ENCODE peak calls at places on chromosomes 1 and 21, in six cellular contexts. One of them, this sample, is unnamed. For H3K4me1 and H3K27me3, the result is how much of the 10 kb centered on the place peaks cover.

GRCh38 chr1:26408604-26409003 is 2.0 kb upstream of the LIN28A start:
- DNase-seq in cardiac muscle cell: peak
- DNase-seq in psoas muscle: peak
- DNase-seq in HCT116: no peak
- DNase-seq in uterus: peak
- DNase-seq in tibial artery: peak
- DNase-seq in this sample: peak

GRCh38 chr1:247857069-247857985 is at the start of gene TRIM58:
- DNase-seq in uterus: peak
- DNase-seq in HCT116: no peak
- DNase-seq in tibial artery: no peak
- DNase-seq in cardiac muscle cell: no peak
- DNase-seq in psoas muscle: no peak
- DNase-seq in this sample: no peak

GRCh38 chr1:8431028-8431427 is 113.1 kb downstream of the SLC45A1 start:
- DNase-seq in HCT116: no peak
- DNase-seq in tibial artery: no peak
- DNase-seq in uterus: no peak
- DNase-seq in cardiac muscle cell: no peak
- DNase-seq in psoas muscle: no peak
- DNase-seq in this sample: no peak

GRCh38 chr1:228213917-228214808 is 6.3 kb downstream of the OBSCN start:
- DNase-seq in cardiac muscle cell: no peak
- DNase-seq in psoas muscle: no peak
- DNase-seq in uterus: no peak
- DNase-seq in HCT116: no peak
- DNase-seq in tibial artery: no peak
- DNase-seq in this sample: no peak

GRCh38 chr21:25733859-25734653 is 648 bp downstream of the ATP5PF start:
- DNase-seq in uterus: no peak
- DNase-seq in psoas muscle: no peak
- DNase-seq in cardiac muscle cell: peak
- DNase-seq in HCT116: no peak
- DNase-seq in tibial artery: no peak
- DNase-seq in this sample: no peak

GRCh38 chr1:64006276-64007051 is 197.0 kb upstream of the UBE2U start:
- DNase-seq in tibial artery: peak
- DNase-seq in uterus: no peak
- DNase-seq in cardiac muscle cell: peak
- DNase-seq in psoas muscle: no peak
- DNase-seq in HCT116: peak
- DNase-seq in this sample: no peak

GRCh38 chr1:200895448-200895799 is 724 bp downstream of the INAVA start:
- DNase-seq in tibial artery: no peak
- DNase-seq in HCT116: no peak
- DNase-seq in cardiac muscle cell: no peak
- DNase-seq in uterus: no peak
- DNase-seq in psoas muscle: no peak
- DNase-seq in this sample: no peak

GRCh38 chr1:87154351-87154750 is 174.3 kb upstream of the LMO4 start:
- DNase-seq in HCT116: no peak
- DNase-seq in tibial artery: no peak
- DNase-seq in psoas muscle: no peak
- DNase-seq in cardiac muscle cell: no peak
- DNase-seq in uterus: no peak
- DNase-seq in this sample: no peak

GRCh38 chr1:91683598-91683951 is 182.9 kb downstream of the CDC7 start:
- DNase-seq in cardiac muscle cell: no peak
- DNase-seq in uterus: no peak
- DNase-seq in psoas muscle: no peak
- DNase-seq in HCT116: no peak
- DNase-seq in tibial artery: no peak
- DNase-seq in this sample: peak

GRCh38 chr1:70874063-70874462 is 173.6 kb downstream of the PTGER3 start:
- DNase-seq in cardiac muscle cell: no peak
- DNase-seq in uterus: no peak
- DNase-seq in tibial artery: peak
- DNase-seq in psoas muscle: no peak
- DNase-seq in HCT116: no peak
- DNase-seq in this sample: peak

GRCh38 chr1:112144738-112145426 is 155.4 kb upstream of the KCND3 start:
- DNase-seq in HCT116: no peak
- DNase-seq in tibial artery: no peak
- DNase-seq in psoas muscle: no peak
- DNase-seq in uterus: no peak
- DNase-seq in cardiac muscle cell: no peak
- DNase-seq in this sample: peak

GRCh38 chr1:111417755-111418154 is 9.8 kb downstream of the OVGP1 start:
- DNase-seq in HCT116: no peak
- DNase-seq in psoas muscle: no peak
- DNase-seq in uterus: no peak
- DNase-seq in cardiac muscle cell: no peak
- DNase-seq in tibial artery: no peak
- DNase-seq in this sample: no peak

GRCh38 chr21:32340863-32341848 is 42.5 kb downstream of the MRAP start:
- DNase-seq in tibial artery: no peak
- DNase-seq in cardiac muscle cell: no peak
- DNase-seq in HCT116: no peak
- DNase-seq in psoas muscle: no peak
- DNase-seq in uterus: no peak
- DNase-seq in this sample: no peak

GRCh38 chr1:2018217-2019161 is 656 bp upstream of the GABRD start:
- DNase-seq in HCT116: no peak
- DNase-seq in uterus: no peak
- DNase-seq in psoas muscle: no peak
- DNase-seq in cardiac muscle cell: no peak
- DNase-seq in tibial artery: no peak
- DNase-seq in this sample: no peak

GRCh38 chr1:13699936-13700520 is at the start of gene PRDM2:
- DNase-seq in tibial artery: peak
- DNase-seq in uterus: peak
- DNase-seq in HCT116: no peak
- DNase-seq in cardiac muscle cell: peak
- DNase-seq in psoas muscle: peak
- DNase-seq in this sample: peak

GRCh38 chr1:109502368-109502851 is 7.1 kb downstream of the AMIGO1 start:
- DNase-seq in psoas muscle: no peak
- DNase-seq in HCT116: no peak
- DNase-seq in uterus: no peak
- DNase-seq in tibial artery: no peak
- DNase-seq in cardiac muscle cell: no peak
- DNase-seq in this sample: no peak

GRCh38 chr1:1359668-1360468 is 1.5 kb upstream of the MXRA8 start:
- DNase-seq in tibial artery: peak
- DNase-seq in psoas muscle: peak
- DNase-seq in uterus: peak
- DNase-seq in cardiac muscle cell: peak
- DNase-seq in HCT116: no peak
- DNase-seq in this sample: peak

GRCh38 chr1:69122373-69122772 is 445.3 kb upstream of the LRRC7 start:
- DNase-seq in cardiac muscle cell: no peak
- DNase-seq in tibial artery: no peak
- DNase-seq in psoas muscle: no peak
- DNase-seq in HCT116: no peak
- DNase-seq in uterus: no peak
- DNase-seq in this sample: no peak

GRCh38 chr1:153922076-153922837 is 515 bp downstream of the GATAD2B start:
- DNase-seq in cardiac muscle cell: no peak
- DNase-seq in psoas muscle: peak
- DNase-seq in HCT116: no peak
- DNase-seq in tibial artery: peak
- DNase-seq in uterus: peak
- DNase-seq in this sample: peak

GRCh38 chr1:224786533-224787249 is 142.8 kb upstream of the DNAH14 start:
- DNase-seq in uterus: no peak
- DNase-seq in psoas muscle: no peak
- DNase-seq in tibial artery: no peak
- DNase-seq in HCT116: no peak
- DNase-seq in cardiac muscle cell: no peak
- DNase-seq in this sample: no peak

GRCh38 chr1:6052543-6053205 is 7.0 kb downstream of the KCNAB2 start:
- DNase-seq in HCT116: no peak
- DNase-seq in psoas muscle: peak
- DNase-seq in uterus: peak
- DNase-seq in cardiac muscle cell: peak
- DNase-seq in tibial artery: peak
- DNase-seq in this sample: peak

GRCh38 chr1:40041466-40041838 is 923 bp downstream of the CAP1 start:
- DNase-seq in tibial artery: no peak
- DNase-seq in HCT116: no peak
- DNase-seq in uterus: no peak
- DNase-seq in psoas muscle: no peak
- DNase-seq in cardiac muscle cell: no peak
- DNase-seq in this sample: no peak

GRCh38 chr1:40039757-40040510 is 595 bp upstream of the CAP1 start:
- DNase-seq in tibial artery: peak
- DNase-seq in HCT116: peak
- DNase-seq in psoas muscle: peak
- DNase-seq in uterus: peak
- DNase-seq in cardiac muscle cell: peak
- DNase-seq in this sample: peak

GRCh38 chr1:40040511-40041465 is at the start of gene CAP1:
- DNase-seq in psoas muscle: peak
- DNase-seq in HCT116: peak
- DNase-seq in tibial artery: peak
- DNase-seq in cardiac muscle cell: peak
- DNase-seq in uterus: peak
- DNase-seq in this sample: peak

GRCh38 chr1:40044065-40044575 is 3.6 kb downstream of the CAP1 start:
- DNase-seq in psoas muscle: no peak
- DNase-seq in tibial artery: no peak
- DNase-seq in HCT116: no peak
- DNase-seq in cardiac muscle cell: no peak
- DNase-seq in uterus: no peak
- DNase-seq in this sample: no peak

GRCh38 chr1:40042337-40042736 is 1.8 kb downstream of the CAP1 start:
- DNase-seq in psoas muscle: no peak
- DNase-seq in HCT116: no peak
- DNase-seq in tibial artery: no peak
- DNase-seq in uterus: no peak
- DNase-seq in cardiac muscle cell: no peak
- DNase-seq in this sample: no peak
- H3K4me1 ChIP-seq in psoas muscle: half or more
- H3K4me1 ChIP-seq in HCT116: under half
- H3K4me1 ChIP-seq in tibial artery: half or more
- H3K4me1 ChIP-seq in uterus: under half
- H3K4me1 ChIP-seq in cardiac muscle cell: under half
- H3K4me1 ChIP-seq in this sample: half or more

GRCh38 chr1:245326396-245326795 is 171.6 kb downstream of the KIF26B start:
- DNase-seq in cardiac muscle cell: no peak
- DNase-seq in tibial artery: no peak
- DNase-seq in uterus: no peak
- DNase-seq in psoas muscle: no peak
- DNase-seq in HCT116: no peak
- DNase-seq in this sample: no peak

GRCh38 chr1:245327842-245328241 is 173.1 kb downstream of the KIF26B start:
- DNase-seq in tibial artery: no peak
- DNase-seq in cardiac muscle cell: no peak
- DNase-seq in uterus: no peak
- DNase-seq in HCT116: no peak
- DNase-seq in psoas muscle: no peak
- DNase-seq in this sample: no peak

GRCh38 chr1:245317253-245317652 is 162.5 kb downstream of the KIF26B start:
- DNase-seq in tibial artery: no peak
- DNase-seq in uterus: no peak
- DNase-seq in cardiac muscle cell: no peak
- DNase-seq in HCT116: no peak
- DNase-seq in psoas muscle: no peak
- DNase-seq in this sample: no peak

GRCh38 chr1:245319161-245319560 is 164.4 kb downstream of the KIF26B start:
- DNase-seq in uterus: no peak
- DNase-seq in psoas muscle: no peak
- DNase-seq in cardiac muscle cell: no peak
- DNase-seq in HCT116: no peak
- DNase-seq in tibial artery: no peak
- DNase-seq in this sample: no peak

DNA sequence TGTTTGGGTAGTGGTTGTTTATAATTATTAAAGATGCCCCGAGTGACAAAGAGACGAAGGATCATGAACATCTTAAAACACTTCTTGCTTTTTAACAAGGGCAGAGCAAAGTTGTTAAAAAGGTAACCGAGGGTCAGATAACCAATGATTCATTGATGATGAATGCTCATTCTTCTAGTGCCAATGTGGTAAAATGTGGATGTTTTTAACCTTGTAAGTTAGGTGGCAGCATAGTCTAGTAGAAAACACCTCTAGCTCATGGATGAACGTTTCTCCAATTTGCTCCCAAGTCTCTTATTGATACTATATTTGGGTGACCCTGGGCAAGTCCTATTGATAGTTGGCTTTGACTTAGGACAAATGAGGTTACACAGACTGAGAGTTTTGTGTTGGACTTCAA is 167.9 kb downstream of the KIF26B start:
- DNase-seq in cardiac muscle cell: no peak
- DNase-seq in uterus: no peak
- DNase-seq in HCT116: peak
- DNase-seq in psoas muscle: no peak
- DNase-seq in tibial artery: no peak
- DNase-seq in this sample: no peak
- H3K4me3 ChIP-seq in cardiac muscle cell: no peak
- H3K4me3 ChIP-seq in uterus: no peak
- H3K4me3 ChIP-seq in HCT116: no peak
- H3K4me3 ChIP-seq in psoas muscle: no peak
- H3K4me3 ChIP-seq in tibial artery: no peak
- H3K4me3 ChIP-seq in this sample: no peak

DNA sequence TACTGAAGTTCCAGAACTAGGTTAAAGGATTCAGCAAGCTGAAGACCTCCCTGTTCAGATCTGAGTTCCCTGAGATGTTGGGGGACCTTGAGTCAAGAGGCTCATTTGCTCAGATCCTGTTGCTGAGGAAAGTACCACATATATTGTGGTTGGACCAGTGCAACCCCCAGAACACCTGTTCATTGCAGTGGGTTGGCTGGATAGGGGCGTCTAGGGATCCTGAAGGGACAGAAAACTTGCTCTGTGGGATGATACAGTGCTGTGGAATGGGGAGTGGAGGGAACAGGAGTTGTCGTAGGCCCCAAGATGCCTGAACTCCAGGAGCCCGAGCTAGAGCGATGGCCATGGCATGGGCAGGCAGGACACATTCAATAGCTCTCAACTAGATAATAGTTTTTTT is 24.6 kb upstream of the MAPKAPK2 start:
- DNase-seq in uterus: no peak
- DNase-seq in HCT116: no peak
- DNase-seq in cardiac muscle cell: no peak
- DNase-seq in tibial artery: no peak
- DNase-seq in psoas muscle: no peak
- DNase-seq in this sample: no peak
- H3K27me3 ChIP-seq in uterus: under half
- H3K27me3 ChIP-seq in HCT116: under half
- H3K27me3 ChIP-seq in cardiac muscle cell: under half
- H3K27me3 ChIP-seq in tibial artery: under half
- H3K27me3 ChIP-seq in psoas muscle: under half
- H3K27me3 ChIP-seq in this sample: under half

DNA sequence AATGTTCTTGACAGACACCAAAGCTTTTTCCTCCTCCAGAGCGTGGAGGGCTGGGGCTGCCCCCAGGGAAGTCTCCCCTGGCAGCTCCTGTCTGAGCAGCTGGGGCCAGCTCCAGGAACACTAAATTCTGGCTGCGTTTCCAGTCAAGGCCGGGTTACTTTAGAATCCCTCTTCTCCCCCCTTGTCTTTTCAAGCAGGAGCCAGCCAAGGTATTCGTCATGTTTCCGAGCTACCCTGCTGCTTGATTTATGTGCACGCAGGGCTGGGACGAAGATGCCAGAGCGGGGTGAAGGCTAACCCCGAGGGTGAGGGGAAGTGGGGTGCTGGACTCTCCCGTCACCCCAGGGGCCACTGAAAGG is 68.1 kb upstream of the ANGPTL1 start:
- DNase-seq in psoas muscle: peak
- DNase-seq in cardiac muscle cell: peak
- DNase-seq in HCT116: no peak
- DNase-seq in uterus: peak
- DNase-seq in tibial artery: peak
- DNase-seq in this sample: peak
- H3K4me1 ChIP-seq in psoas muscle: under half
- H3K4me1 ChIP-seq in cardiac muscle cell: under half
- H3K4me1 ChIP-seq in HCT116: under half
- H3K4me1 ChIP-seq in uterus: under half
- H3K4me1 ChIP-seq in tibial artery: half or more
- H3K4me1 ChIP-seq in this sample: under half